ENCODE peak calls at places on chromosome 18, in ten cellular contexts. Z is non-pigmented ciliary epithelial cell; M is NCI-H1048; C is B cell; I is T-helper 17 cell; J is activated CD4-positive, alpha-beta T cell treated with anti-CD3 and anti-CD28 coated beads, Interleukin-2, amount 10 ng/mL, durations not matched to agents 7 days and 5 days; Q is stimulated activated CD8-positive, alpha-beta memory T cell treated with anti-CD3 and anti-CD28 coated beads, Interleukin-4, amount 100 ng/mL, for 1 hour; U is transverse colon; E is astrocyte of the cerebellum; Y is A549. T is an unnamed sample.

GRCh38 chr18:27005589-27005988 is 140.1 kb upstream of the AQP4 start:
- DNase-seq in J (no peak), Y (peak; percentile 3), Q (no peak), Z (no peak), I (no peak), E (no peak), U (no peak), C (no peak), M (no peak), T (no peak)

GRCh38 chr18:2846241-2846637 is 567 bp upstream of the EMILIN2 start:
- DNase-seq in I (no peak), J (no peak), M (no peak), Y (no peak), Z (no peak), U (no peak), E (no peak), Q (no peak), C (peak; percentile 45), T (no peak)

GRCh38 chr18:32906506-32907214 is 133.8 kb upstream of the KLHL14 start:
- DNase-seq in E (no peak), C (no peak), I (no peak), Z (no peak), J (no peak), M (no peak), Q (no peak), Y (no peak), U (no peak), T (no peak)

GRCh38 chr18:1914489-1914888 is 656.8 kb downstream of the METTL4 start:
- DNase-seq in Y (peak; percentile 0), E (no peak), M (no peak), J (no peak), I (no peak), Z (no peak), U (no peak), C (no peak), Q (no peak), T (no peak)

GRCh38 chr18:31563778-31564177 is 27.9 kb upstream of the TTR start:
- DNase-seq in U (no peak), C (no peak), M (no peak), J (no peak), E (no peak), I (no peak), Q (no peak), Z (no peak), Y (no peak), T (no peak)

GRCh38 chr18:47343291-47343690 is 91.8 kb upstream of the SKOR2 start:
- DNase-seq in Y (no peak), M (no peak), U (no peak), E (no peak), J (no peak), I (no peak), Q (no peak), C (no peak), Z (no peak), T (no peak)

GRCh38 chr18:22153428-22153827 is 16.0 kb upstream of the GATA6 start:
- DNase-seq in U (no peak), J (no peak), I (no peak), E (no peak), C (no peak), Q (no peak), Y (no peak), Z (no peak), M (no peak), T (no peak)

GRCh38 chr18:28018361-28018760 is 158.6 kb downstream of the CDH2 start:
- DNase-seq in Z (no peak), U (no peak), Y (no peak), C (no peak), E (no peak), M (no peak), Q (no peak), J (no peak), I (no peak), T (no peak)

GRCh38 chr18:48545690-48546365 is 7.0 kb downstream of the CTIF start:
- DNase-seq in M (no peak), J (no peak), Y (no peak), Q (no peak), E (no peak), Z (no peak), I (no peak), U (peak; percentile 40), C (no peak), T (no peak)

GRCh38 chr18:8785261-8785660 is 79.9 kb downstream of the MTCL1 start:
- DNase-seq in M (no peak), Z (no peak), Q (no peak), C (no peak), J (no peak), E (no peak), U (no peak), Y (no peak), I (no peak), T (no peak)

GRCh38 chr18:37762076-37762475 is 196.5 kb upstream of the CELF4 start:
- DNase-seq in Z (no peak), U (no peak), Q (no peak), M (no peak), C (no peak), Y (no peak), J (no peak), I (no peak), E (no peak), T (no peak)

GRCh38 chr18:3810271-3810670 is 360.3 kb downstream of the TGIF1 start:
- DNase-seq in Q (no peak), Z (no peak), Y (no peak), U (no peak), I (no peak), M (no peak), E (no peak), J (no peak), C (no peak), T (no peak)

GRCh38 chr18:70261141-70261788 is 27.6 kb upstream of the SOCS6 start:
- DNase-seq in Z (no peak), E (no peak), C (no peak), M (no peak), Y (no peak), U (no peak), J (no peak), I (no peak), Q (no peak), T (no peak)

GRCh38 chr18:62450546-62451395 is 72.1 kb upstream of the ZCCHC2 start:
- DNase-seq in U (no peak), J (no peak), E (peak; percentile 60), Z (peak; percentile 27), I (no peak), C (no peak), M (no peak), Y (peak; percentile 74), Q (no peak), T (peak; percentile 89)

T was measured in small intestine.